ENCODE peak calls at places on chromosomes 7 and 10, in four cellular contexts. O is HCT116, U is HepG2, C is K562. L is an unnamed sample. For H3K4me1, the result is how much of the 10 kb centered on the place peaks cover.

GRCh38 chr10:96595741-96596140 is 8.9 kb upstream of the TM9SF3 start:
- DNase-seq in O (no peak), U (no peak), C (peak), L (no peak)

GRCh38 chr10:80265740-80266512 is 23.5 kb downstream of the MAT1A start:
- DNase-seq in O (no peak), U (no peak), C (no peak), L (no peak)

GRCh38 chr10:33157108-33157507 is 177.4 kb downstream of the NRP1 start:
- DNase-seq in O (no peak), U (no peak), C (no peak), L (no peak)

GRCh38 chr7:105837765-105838241 is 38.6 kb downstream of the ATXN7L1 start:
- DNase-seq in O (no peak), U (no peak), C (no peak), L (no peak)

GRCh38 chr7:7705316-7705715 is 13.1 kb downstream of the RPA3 start:
- DNase-seq in O (no peak), U (no peak), C (no peak), L (no peak)

GRCh38 chr10:79446451-79447020 is 1.1 kb upstream of the ZCCHC24 start:
- DNase-seq in O (no peak), U (no peak), C (peak), L (no peak)

GRCh38 chr10:87838650-87839049 is 20.6 kb upstream of the ATAD1 start:
- DNase-seq in O (no peak), U (no peak), C (no peak), L (no peak)

GRCh38 chr7:74372511-74373111 is 81.1 kb upstream of the GTF2IRD1 start:
- DNase-seq in O (no peak), U (no peak), C (no peak), L (no peak)

GRCh38 chr10:13853854-13854253 is 267.1 kb downstream of the PRPF18 start:
- DNase-seq in O (no peak), U (no peak), C (no peak), L (no peak)

GRCh38 chr10:111739160-111739712 is 444.3 kb downstream of the GPAM start:
- DNase-seq in O (no peak), U (no peak), C (no peak), L (no peak)

GRCh38 chr10:106577266-106577665 is 587.2 kb downstream of the SORCS1 start:
- DNase-seq in O (no peak), U (no peak), C (no peak), L (peak)
- TF ChIP-seq TCF7L2 in O (no peak), U (no peak), C (no peak), L (no peak)

GRCh38 chr7:83941300-83941699 is 253.3 kb downstream of the SEMA3A start:
- DNase-seq in O (no peak), U (no peak), C (no peak), L (no peak)

GRCh38 chr7:83946801-83947200 is 247.8 kb downstream of the SEMA3A start:
- DNase-seq in O (no peak), U (no peak), C (no peak), L (no peak)

DNA sequence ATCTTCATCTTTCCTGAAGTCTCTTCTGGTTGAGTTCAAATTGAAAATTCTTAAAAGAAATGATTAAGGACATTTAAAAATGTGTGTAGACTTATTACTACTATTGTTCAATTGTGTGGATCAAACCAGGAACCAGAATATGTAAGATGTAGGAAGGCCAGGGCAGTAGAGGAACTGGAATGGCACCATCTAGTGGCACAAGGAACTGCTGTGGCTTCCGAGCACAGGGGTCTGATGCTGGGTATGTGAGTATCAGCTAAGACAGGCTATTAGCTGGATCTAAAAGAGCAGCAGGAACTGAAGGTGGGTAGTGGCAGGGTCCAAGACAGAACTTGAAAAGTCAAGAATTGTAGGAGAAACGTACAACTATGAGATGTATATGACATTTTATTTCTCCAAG is 247.3 kb downstream of the SEMA3A start:
- DNase-seq in O (peak), U (peak), C (peak), L (no peak)
- TF ChIP-seq CTCF in O (peak), U (peak), C (no peak), L (peak)

GRCh38 chr7:69791739-69792138 is 193.5 kb downstream of the AUTS2 start:
- DNase-seq in O (no peak), U (no peak), C (no peak), L (no peak)
- H3K4me1 ChIP-seq in O (under half), U (under half), C (under half), L (under half)

GRCh38 chr10:71971311-71971731 is 7.1 kb downstream of the CHST3 start:
- DNase-seq in O (no peak), U (no peak), C (no peak), L (no peak)

GRCh38 chr10:71970869-71971268 is 6.7 kb downstream of the CHST3 start:
- DNase-seq in O (no peak), U (no peak), C (no peak), L (no peak)

GRCh38 chr10:71968553-71969474 is 4.6 kb downstream of the CHST3 start:
- DNase-seq in O (no peak), U (no peak), C (no peak), L (no peak)

GRCh38 chr10:71969929-71970328 is 5.7 kb downstream of the CHST3 start:
- DNase-seq in O (no peak), U (no peak), C (no peak), L (no peak)

DNA sequence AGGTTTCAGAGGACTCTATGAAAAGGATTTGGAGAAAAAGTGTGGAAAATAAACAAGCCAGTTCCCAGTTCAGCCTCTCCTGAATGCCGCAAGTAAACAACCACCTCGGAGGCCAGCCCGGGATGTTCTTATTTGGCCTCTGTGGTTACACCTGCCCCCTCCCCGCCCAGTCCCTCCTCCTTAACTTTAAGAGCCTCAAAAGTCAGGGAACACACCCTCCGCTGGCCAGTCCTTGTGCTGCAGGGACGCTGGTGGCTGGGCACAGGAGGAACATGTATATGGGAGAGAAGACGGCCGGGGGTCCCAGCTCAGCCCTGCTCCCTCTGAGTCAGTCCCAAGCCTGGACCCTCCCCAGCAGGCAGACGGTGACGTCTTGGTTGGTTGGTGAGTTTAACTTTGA is 6.1 kb downstream of the CHST3 start:
- DNase-seq in O (no peak), U (no peak), C (peak), L (no peak)
- TF ChIP-seq TCF7L2 in O (no peak), U (no peak), C (no peak), L (no peak)

GRCh38 chr10:123117644-123118409 is 17.9 kb upstream of the HMX3 start:
- DNase-seq in O (no peak), U (no peak), C (no peak), L (no peak)
- TF ChIP-seq CTCF in O (no peak), U (no peak), C (no peak), L (no peak)

GRCh38 chr7:1667566-1668485 is 2.3 kb upstream of the ELFN1 start:
- DNase-seq in O (no peak), U (no peak), C (no peak), L (no peak)
- H3K4me1 ChIP-seq in O (under half), U (under half), C (under half), L (under half)

GRCh38 chr10:76206797-76207352 is 775.5 kb downstream of the LRMDA start:
- DNase-seq in O (no peak), U (no peak), C (no peak), L (no peak)

GRCh38 chr10:76201962-76202361 is 770.5 kb downstream of the LRMDA start:
- DNase-seq in O (no peak), U (no peak), C (no peak), L (no peak)

GRCh38 chr10:76205361-76205760 is 773.9 kb downstream of the LRMDA start:
- DNase-seq in O (no peak), U (no peak), C (no peak), L (no peak)

GRCh38 chr10:76197293-76197692 is 765.9 kb downstream of the LRMDA start:
- DNase-seq in O (no peak), U (no peak), C (no peak), L (no peak)

DNA sequence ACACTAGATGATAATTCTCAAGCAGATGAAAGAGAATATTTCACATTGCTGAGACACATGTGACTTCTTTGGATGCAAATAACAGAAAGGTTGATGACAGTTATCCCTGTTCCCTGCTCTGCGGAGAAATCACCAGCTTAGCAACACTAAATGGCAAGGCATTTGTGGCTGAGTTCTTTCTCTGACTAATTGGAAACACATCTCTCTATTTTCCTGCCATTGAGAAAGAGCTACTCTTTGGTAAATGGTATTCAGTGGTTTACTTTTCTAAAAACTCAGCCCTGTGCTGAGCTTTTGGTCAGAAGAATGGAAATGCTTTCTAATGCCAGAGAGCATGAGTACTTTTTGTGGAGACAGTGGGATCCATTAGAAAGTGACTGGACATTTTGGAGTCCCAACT is 771.4 kb downstream of the LRMDA start:
- DNase-seq in O (no peak), U (no peak), C (no peak), L (no peak)
- TF ChIP-seq TCF7L2 in O (no peak), U (no peak), C (no peak), L (no peak)

DNA sequence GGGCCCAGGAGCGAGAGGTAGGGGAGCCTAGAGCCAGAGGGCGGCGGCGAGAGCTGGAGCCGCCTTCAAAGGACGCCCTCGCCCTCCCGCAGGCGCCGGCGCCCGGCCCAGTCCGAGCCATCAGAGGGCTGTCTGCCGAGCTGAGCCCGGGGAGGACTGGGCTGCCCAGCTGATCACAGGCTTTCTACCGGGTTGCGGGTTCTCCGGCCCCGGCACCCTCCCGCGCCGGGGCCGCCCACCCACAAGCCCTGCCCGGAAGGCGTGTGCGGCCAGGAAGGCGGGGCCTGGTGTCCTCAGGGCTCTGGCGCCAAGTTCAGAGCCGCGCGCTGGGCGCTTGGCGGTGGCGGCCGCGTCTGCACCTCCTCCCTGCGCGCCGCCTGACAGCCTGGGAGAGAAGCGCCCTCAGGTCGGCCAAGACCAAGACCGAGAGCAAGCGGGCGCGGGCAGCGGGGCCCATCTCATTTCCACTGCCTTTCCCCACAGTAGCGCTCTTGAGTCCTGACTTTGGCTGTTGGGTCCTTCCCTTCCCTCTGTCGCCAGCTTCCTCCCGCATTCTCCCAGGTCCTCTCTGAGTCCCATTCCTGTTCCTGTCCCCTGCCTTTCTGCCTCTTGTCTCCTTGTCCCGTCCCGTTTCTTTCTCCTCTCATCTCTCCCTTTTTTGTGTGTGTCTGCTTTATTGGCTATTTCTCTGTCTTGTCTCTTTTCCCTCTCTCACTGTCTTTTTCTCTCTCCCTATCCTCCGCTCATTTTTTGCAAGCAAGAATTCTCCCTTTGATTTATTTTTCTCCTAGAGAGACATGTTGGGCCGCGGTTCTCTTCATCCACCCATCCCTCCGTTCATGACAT is 60.6 kb upstream of the MSMB start:
- DNase-seq in O (peak), U (peak), C (peak), L (no peak)
- TF ChIP-seq CTCF in O (no peak), U (peak), C (peak), L (no peak)

GRCh38 chr10:43701295-43701694 is 52.6 kb upstream of the ZNF32 start:
- DNase-seq in O (no peak), U (no peak), C (no peak), L (no peak)

GRCh38 chr10:43702213-43702935 is 53.7 kb upstream of the ZNF32 start:
- DNase-seq in O (no peak), U (no peak), C (no peak), L (no peak)

GRCh38 chr10:43698156-43698555 is 49.5 kb upstream of the ZNF32 start:
- DNase-seq in O (no peak), U (no peak), C (no peak), L (no peak)

GRCh38 chr10:43702936-43703281 is 54.2 kb upstream of the ZNF32 start:
- DNase-seq in O (no peak), U (no peak), C (no peak), L (no peak)

DNA sequence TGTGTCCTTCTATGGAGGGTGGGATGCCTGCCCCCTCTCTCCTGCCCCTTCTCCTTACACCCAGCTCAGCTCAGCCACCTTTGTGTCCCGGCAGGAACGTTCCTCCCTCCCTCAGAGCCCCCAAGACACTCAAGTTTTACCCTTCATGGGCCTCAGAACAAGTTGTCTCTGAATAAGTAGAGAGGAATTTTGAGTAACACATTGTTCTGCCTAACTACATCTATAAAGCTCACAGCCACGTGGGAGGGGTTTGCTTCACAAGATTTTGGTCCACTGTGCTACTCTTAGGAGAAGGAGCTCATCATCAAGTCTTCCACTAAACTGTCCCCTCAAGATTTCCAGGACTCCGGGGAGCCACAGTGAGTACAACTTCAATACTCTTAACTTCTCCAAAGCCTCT is 51.6 kb upstream of the ZNF32 start:
- DNase-seq in O (no peak), U (no peak), C (no peak), L (no peak)
- H3K4me1 ChIP-seq in O (under half), U (under half), C (under half), L (under half)

GRCh38 chr7:55163733-55164132 is 144.9 kb downstream of the EGFR start:
- DNase-seq in O (no peak), U (no peak), C (no peak), L (no peak)
- TF ChIP-seq TCF7L2 in O (no peak), U (no peak), C (no peak), L (no peak)

L was measured in Panc1.